ENCODE peak calls at places on chromosomes 5 and 9, in seven cellular contexts. K, Q, Y, L, R, T and H are unnamed samples.

GRCh38 chr5:133123297-133123696 is 71.5 kb downstream of the HSPA4 start:
- DNase-seq in K (no peak), Q (no peak), Y (no peak), T (no peak), R (no peak), L (no peak), H (no peak)

GRCh38 chr5:132363431-132364112 is 5.9 kb upstream of the SLC22A5 start:
- DNase-seq in K (peak; percentile 93), L (no peak), Y (no peak), T (no peak), Q (no peak), R (peak; percentile 37), H (peak; percentile 76)

GRCh38 chr9:71783120-71783523 is 14.8 kb upstream of the CEMIP2 start:
- DNase-seq in L (peak; percentile 66), T (no peak), R (peak; percentile 97), Y (no peak), Q (peak; percentile 38), K (peak; percentile 19), H (no peak)

GRCh38 chr9:133572821-133573361 is 36.3 kb downstream of the FAM163B start:
- DNase-seq in Q (no peak), K (no peak), R (no peak), T (no peak), Y (no peak), L (no peak), H (no peak)

GRCh38 chr5:169762338-169763095 is 125.4 kb downstream of the DOCK2 start:
- DNase-seq in L (peak; percentile 49), T (no peak), Q (no peak), R (peak; percentile 62), Y (no peak), K (peak; percentile 64), H (peak; percentile 43)

GRCh38 chr9:21585756-21586752 is 103.9 kb upstream of the IFNE start:
- DNase-seq in Y (no peak), L (no peak), R (no peak), K (no peak), Q (no peak), T (no peak), H (peak; percentile 26)

GRCh38 chr5:54024466-54024865 is 285.9 kb downstream of the ARL15 start:
- DNase-seq in K (peak; percentile 85), Q (no peak), R (peak; percentile 16), L (no peak), Y (no peak), T (no peak), H (peak; percentile 52)

GRCh38 chr9:104485014-104485413 is 19.0 kb upstream of the OR13F1 start:
- DNase-seq in T (no peak), R (no peak), L (no peak), K (no peak), Y (no peak), Q (no peak), H (no peak)

GRCh38 chr5:25091917-25092316 is 447.1 kb upstream of the CDH10 start:
- DNase-seq in L (no peak), Y (no peak), Q (no peak), T (no peak), K (no peak), R (no peak), H (no peak)

GRCh38 chr9:134657666-134658377 is 16.2 kb downstream of the COL5A1 start:
- DNase-seq in Y (no peak), K (no peak), Q (no peak), R (no peak), T (no peak), L (no peak), H (no peak)

GRCh38 chr5:149618581-149619248 is 37.4 kb downstream of the ARHGEF37 start:
- DNase-seq in K (peak; percentile 72), Q (peak; percentile 69), L (peak; percentile 86), T (no peak), Y (peak; percentile 49), R (peak; percentile 75), H (peak; percentile 82)

GRCh38 chr9:103431809-103432208 is 436.7 kb downstream of the CYLC2 start:
- DNase-seq in R (no peak), L (no peak), K (no peak), Q (no peak), T (no peak), Y (no peak), H (no peak)

GRCh38 chr9:103430469-103430868 is 435.3 kb downstream of the CYLC2 start:
- DNase-seq in Y (no peak), Q (no peak), L (no peak), K (no peak), R (no peak), T (no peak), H (no peak)
- H2BK5ac ChIP-seq in Y (no peak overlapping the region), Q (no peak overlapping the region), L (no peak overlapping the region), K (no peak overlapping the region), R (no peak overlapping the region), T (no peak overlapping the region), H (no peak overlapping the region)

DNA sequence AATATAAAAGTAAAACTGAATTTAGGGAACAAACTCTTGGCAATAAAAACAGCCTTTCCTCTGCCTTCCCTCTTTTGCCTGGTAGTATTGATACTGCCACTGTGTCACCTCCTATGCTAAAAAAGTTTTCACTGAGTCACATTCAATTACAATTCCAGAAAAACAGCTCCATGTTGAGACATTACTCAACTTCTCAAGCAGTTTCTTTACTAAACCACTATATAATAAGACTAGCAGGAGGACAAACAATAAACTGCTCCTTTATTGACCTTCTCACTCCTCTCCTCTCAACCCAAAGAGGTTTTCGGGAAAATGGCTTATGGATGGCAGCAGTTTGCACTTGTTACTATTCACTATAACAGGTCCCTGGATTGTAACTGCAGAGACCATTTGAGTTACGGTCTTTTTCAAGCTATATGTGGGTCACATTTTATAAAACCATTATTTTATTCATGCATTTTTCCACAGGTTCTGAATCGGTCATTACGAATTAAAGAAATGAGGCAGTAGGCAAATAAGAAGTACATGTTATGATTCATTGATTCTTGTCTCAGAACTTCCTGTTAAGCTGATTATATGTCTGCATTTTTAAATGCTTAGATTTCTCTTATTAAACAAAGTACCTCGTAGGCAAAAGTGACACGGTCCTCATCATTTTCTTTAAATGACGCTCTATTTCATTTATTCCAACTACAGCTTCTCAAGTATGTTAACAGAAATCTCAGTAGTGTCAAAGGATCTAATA is 2.1 kb downstream of the ZDHHC21 start:
- DNase-seq in L (no peak), R (no peak), T (no peak), Y (no peak), Q (no peak), K (no peak), H (peak; percentile 7)
- H2BK5ac ChIP-seq in L (no peak overlapping the region), R (no peak overlapping the region), T (no peak overlapping the region), Y (no peak overlapping the region), Q (no peak overlapping the region), K (no peak overlapping the region), H (no peak overlapping the region)

GRCh38 chr5:95273956-95274520 is 10.9 kb downstream of the MCTP1 start:
- DNase-seq in R (peak; percentile 77), K (no peak), L (no peak), Y (no peak), T (no peak), Q (no peak), H (no peak)
- H2BK5ac ChIP-seq in R (no peak overlapping the region), K (no peak overlapping the region), L (no peak overlapping the region), Y (no peak overlapping the region), T (no peak overlapping the region), Q (no peak overlapping the region), H (no peak overlapping the region)

DNA sequence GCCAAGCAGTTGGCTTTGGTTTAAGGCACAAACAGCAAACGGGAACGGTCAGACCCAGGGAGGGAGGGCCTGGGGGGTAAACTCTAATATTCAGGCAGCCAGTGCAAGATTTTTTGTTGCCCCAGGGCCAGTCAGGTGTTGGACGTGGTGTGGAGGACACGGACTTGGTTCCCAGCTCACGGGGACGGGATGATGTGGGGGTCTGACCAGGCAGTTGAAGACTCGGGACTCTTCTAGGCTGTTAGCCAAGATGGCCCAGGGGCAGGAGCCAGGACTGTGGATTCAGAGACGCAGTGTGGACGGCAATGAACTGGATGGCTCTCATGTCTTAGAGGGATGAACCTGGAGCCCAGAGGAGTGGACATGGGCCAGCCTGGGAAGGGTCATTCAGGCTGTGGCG is 169.2 kb downstream of the C9orf50 start:
- DNase-seq in K (no peak), R (no peak), L (no peak), T (no peak), Q (no peak), Y (no peak), H (no peak)
- H2BK5ac ChIP-seq in K (no peak overlapping the region), R (peak overlapping the region; percentile 36), L (no peak overlapping the region), T (no peak overlapping the region), Q (no peak overlapping the region), Y (no peak overlapping the region), H (no peak overlapping the region)

GRCh38 chr9:19741178-19741577 is 47.7 kb downstream of the SLC24A2 start:
- DNase-seq in K (no peak), T (no peak), L (no peak), Y (no peak), R (no peak), Q (no peak), H (no peak)
- H2BK5ac ChIP-seq in K (no peak overlapping the region), T (no peak overlapping the region), L (no peak overlapping the region), Y (no peak overlapping the region), R (no peak overlapping the region), Q (no peak overlapping the region), H (no peak overlapping the region)

GRCh38 chr5:118999696-119000095 is 11.3 kb upstream of the DTWD2 start:
- DNase-seq in R (no peak), Y (no peak), L (no peak), K (no peak), Q (no peak), T (no peak), H (no peak)

GRCh38 chr5:118990582-118990981 is 2.2 kb upstream of the DTWD2 start:
- DNase-seq in R (peak; percentile 74), L (peak; percentile 41), Q (no peak), T (no peak), K (no peak), Y (no peak), H (no peak)

GRCh38 chr5:118996098-118996497 is 7.8 kb upstream of the DTWD2 start:
- DNase-seq in L (peak; percentile 17), K (no peak), R (no peak), Q (no peak), T (no peak), Y (no peak), H (no peak)
- H2BK5ac ChIP-seq in L (no peak overlapping the region), K (no peak overlapping the region), R (no peak overlapping the region), Q (no peak overlapping the region), T (no peak overlapping the region), Y (no peak overlapping the region), H (no peak overlapping the region)

GRCh38 chr5:33827335-33827734 is 64.5 kb downstream of the ADAMTS12 start:
- DNase-seq in R (no peak), T (no peak), Q (no peak), Y (no peak), L (no peak), K (no peak), H (no peak)
- H2BK5ac ChIP-seq in R (no peak overlapping the region), T (no peak overlapping the region), Q (no peak overlapping the region), Y (no peak overlapping the region), L (no peak overlapping the region), K (no peak overlapping the region), H (no peak overlapping the region)

DNA sequence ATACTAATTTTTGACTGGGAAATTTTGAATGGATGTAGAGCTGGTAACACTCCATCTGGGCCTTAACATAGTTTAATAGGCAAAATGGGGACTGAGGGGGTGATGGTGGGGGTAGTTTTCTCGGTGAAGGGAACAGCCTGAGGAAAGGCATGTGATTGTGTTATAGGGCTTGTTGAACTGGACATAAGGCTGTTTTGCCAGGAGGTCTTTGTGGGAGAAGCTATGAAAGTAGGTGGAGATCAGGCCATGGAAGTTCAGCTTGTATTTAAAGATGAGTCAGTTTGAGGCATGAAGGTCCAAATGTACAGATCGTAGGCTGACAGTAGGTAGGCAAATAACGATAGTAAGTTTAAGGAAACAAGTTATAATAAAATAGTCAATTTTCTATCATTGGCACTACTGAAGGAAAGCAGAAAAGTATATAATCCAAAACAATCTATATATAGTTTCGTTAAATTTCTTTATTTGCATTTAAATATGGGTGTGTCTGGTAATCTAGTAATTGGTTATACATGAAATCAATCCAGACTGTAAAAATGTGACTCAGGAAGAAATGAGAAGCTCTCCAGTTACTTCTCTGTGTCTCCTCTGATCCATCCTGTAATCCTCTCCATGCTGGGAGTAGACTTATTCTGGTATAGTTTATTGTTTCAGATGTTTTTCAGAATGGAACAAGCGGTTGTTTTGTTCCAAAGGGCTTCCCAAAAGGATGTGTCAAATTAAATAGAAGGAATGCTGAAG is 2.8 kb downstream of the CSNK1G3 start:
- DNase-seq in R (no peak), T (no peak), L (no peak), Q (no peak), K (no peak), Y (no peak), H (no peak)
- H2BK5ac ChIP-seq in R (no peak overlapping the region), T (no peak overlapping the region), L (no peak overlapping the region), Q (no peak overlapping the region), K (peak overlapping the region; percentile 38), Y (no peak overlapping the region), H (no peak overlapping the region)